ENCODE peak calls at places on chromosome X, in nine cellular contexts. F is endothelial cell of umbilical vein; B is activated CD4-positive, alpha-beta T cell treated with anti-CD3 and anti-CD28 coated beads for 1 hour; X is stimulated activated CD4-positive, alpha-beta T cell treated with anti-CD3 and anti-CD28 coated beads, Interleukin-15, amount 100 ng/mL, for 24 hours; I is NCI-H1930; C is RKO; V is endodermal cell; G is mucosa of gallbladder; T is stromal cell of bone marrow. W is an unnamed sample.

GRCh38 chrX:47489507-47490275 is 6.7 kb upstream of the ZNF41 start:
- DNase-seq in X (no peak), G (no peak), V (no peak), T (no peak), C (no peak), F (no peak), B (no peak), I (no peak), W (no peak)

GRCh38 chrX:106791495-106791894 is 11.0 kb upstream of the TBC1D8B start:
- DNase-seq in C (peak), X (no peak), I (no peak), G (no peak), T (no peak), V (no peak), F (peak), B (no peak), W (no peak)

GRCh38 chrX:139831689-139832456 is 101.0 kb downstream of the ATP11C start:
- DNase-seq in X (no peak), G (no peak), C (no peak), V (no peak), F (peak), T (peak), I (no peak), B (no peak), W (peak)

GRCh38 chrX:18995216-18995615 is 11.3 kb upstream of the PHKA2 start:
- DNase-seq in C (no peak), F (peak), I (no peak), B (no peak), X (no peak), V (no peak), G (no peak), T (no peak), W (no peak)

GRCh38 chrX:56728752-56729151 is 291 bp upstream of the NBDY start:
- DNase-seq in F (peak), C (peak), I (peak), X (peak), B (no peak), G (no peak), T (peak), V (no peak), W (no peak)

GRCh38 chrX:2650865-2651264 is 40.2 kb upstream of the CD99 start:
- DNase-seq in V (no peak), C (no peak), F (peak), X (no peak), T (no peak), B (no peak), I (no peak), G (no peak), W (no peak)

GRCh38 chrX:18973527-18974192 is 10.3 kb downstream of the PHKA2 start:
- DNase-seq in F (no peak), T (no peak), V (no peak), X (no peak), G (peak), B (no peak), C (no peak), I (no peak), W (no peak)

GRCh38 chrX:137749282-137749681 is 183.4 kb downstream of the ZIC3 start:
- DNase-seq in T (no peak), I (no peak), G (no peak), F (no peak), B (no peak), V (peak), X (no peak), C (no peak), W (no peak)

GRCh38 chrX:65253817-65254216 is 277.6 kb upstream of the ZC4H2 start:
- DNase-seq in I (no peak), V (no peak), B (no peak), C (no peak), T (no peak), X (no peak), F (no peak), G (no peak), W (no peak)

GRCh38 chrX:47579537-47579936 is 2.7 kb upstream of the TIMP1 start:
- DNase-seq in B (no peak), X (peak), C (peak), G (no peak), T (peak), I (no peak), V (no peak), F (peak), W (no peak)